ENCODE peak calls at places on chromosomes 16 and 17, in eight cellular contexts. One of them, this sample, is unnamed.

GRCh38 chr17:47882247-47882646 is 13.8 kb upstream of the SP2 start:
- DNase-seq in NCI-H2081 treated with DMSO at 0.1 percent for 48 hours: no peak
- DNase-seq in WTC11: no peak
- DNase-seq in effector memory CD8-positive, alpha-beta T cell: no peak
- DNase-seq in iris pigment epithelial cell: peak
- DNase-seq in stimulated activated effector memory CD8-positive, alpha-beta T cell treated with anti-CD3 and anti-CD28 coated beads, Interleukin-12 subunit alpha, Interleukin-12 subunit beta, amount 100 ng/mL, for 72 hours: no peak
- DNase-seq in stimulated activated CD4-positive, alpha-beta T cell treated with anti-CD3 and anti-CD28 coated beads, Interleukin-1b, Interleukin-23, amount 100 ng/mL, for 1 hour: no peak
- DNase-seq in GDM1: no peak
- DNase-seq in this sample: no peak

GRCh38 chr16:20839504-20839903 is 33.2 kb downstream of the REXO5 start:
- DNase-seq in effector memory CD8-positive, alpha-beta T cell: no peak
- DNase-seq in iris pigment epithelial cell: no peak
- DNase-seq in stimulated activated CD4-positive, alpha-beta T cell treated with anti-CD3 and anti-CD28 coated beads, Interleukin-1b, Interleukin-23, amount 100 ng/mL, for 1 hour: no peak
- DNase-seq in WTC11: no peak
- DNase-seq in GDM1: no peak
- DNase-seq in NCI-H2081 treated with DMSO at 0.1 percent for 48 hours: no peak
- DNase-seq in stimulated activated effector memory CD8-positive, alpha-beta T cell treated with anti-CD3 and anti-CD28 coated beads, Interleukin-12 subunit alpha, Interleukin-12 subunit beta, amount 100 ng/mL, for 72 hours: no peak
- DNase-seq in this sample: no peak

GRCh38 chr17:73172252-73172651 is 7.4 kb downstream of the SSTR2 start:
- DNase-seq in effector memory CD8-positive, alpha-beta T cell: no peak
- DNase-seq in stimulated activated effector memory CD8-positive, alpha-beta T cell treated with anti-CD3 and anti-CD28 coated beads, Interleukin-12 subunit alpha, Interleukin-12 subunit beta, amount 100 ng/mL, for 72 hours: no peak
- DNase-seq in GDM1: no peak
- DNase-seq in iris pigment epithelial cell: no peak
- DNase-seq in stimulated activated CD4-positive, alpha-beta T cell treated with anti-CD3 and anti-CD28 coated beads, Interleukin-1b, Interleukin-23, amount 100 ng/mL, for 1 hour: no peak
- DNase-seq in NCI-H2081 treated with DMSO at 0.1 percent for 48 hours: no peak
- DNase-seq in WTC11: no peak
- DNase-seq in this sample: no peak

GRCh38 chr16:67959520-67959919 is 8.9 kb downstream of the SLC12A4 start:
- DNase-seq in GDM1: no peak
- DNase-seq in NCI-H2081 treated with DMSO at 0.1 percent for 48 hours: no peak
- DNase-seq in stimulated activated CD4-positive, alpha-beta T cell treated with anti-CD3 and anti-CD28 coated beads, Interleukin-1b, Interleukin-23, amount 100 ng/mL, for 1 hour: no peak
- DNase-seq in iris pigment epithelial cell: peak
- DNase-seq in effector memory CD8-positive, alpha-beta T cell: no peak
- DNase-seq in WTC11: no peak
- DNase-seq in stimulated activated effector memory CD8-positive, alpha-beta T cell treated with anti-CD3 and anti-CD28 coated beads, Interleukin-12 subunit alpha, Interleukin-12 subunit beta, amount 100 ng/mL, for 72 hours: no peak
- DNase-seq in this sample: peak

GRCh38 chr17:42797067-42798007 is 1.2 kb downstream of the COA3 start:
- DNase-seq in GDM1: no peak
- DNase-seq in stimulated activated CD4-positive, alpha-beta T cell treated with anti-CD3 and anti-CD28 coated beads, Interleukin-1b, Interleukin-23, amount 100 ng/mL, for 1 hour: no peak
- DNase-seq in stimulated activated effector memory CD8-positive, alpha-beta T cell treated with anti-CD3 and anti-CD28 coated beads, Interleukin-12 subunit alpha, Interleukin-12 subunit beta, amount 100 ng/mL, for 72 hours: no peak
- DNase-seq in effector memory CD8-positive, alpha-beta T cell: no peak
- DNase-seq in NCI-H2081 treated with DMSO at 0.1 percent for 48 hours: no peak
- DNase-seq in WTC11: no peak
- DNase-seq in iris pigment epithelial cell: no peak
- DNase-seq in this sample: no peak

GRCh38 chr16:85164838-85165516 is 52.7 kb upstream of the CIBAR2 start:
- DNase-seq in effector memory CD8-positive, alpha-beta T cell: no peak
- DNase-seq in GDM1: no peak
- DNase-seq in stimulated activated CD4-positive, alpha-beta T cell treated with anti-CD3 and anti-CD28 coated beads, Interleukin-1b, Interleukin-23, amount 100 ng/mL, for 1 hour: no peak
- DNase-seq in NCI-H2081 treated with DMSO at 0.1 percent for 48 hours: no peak
- DNase-seq in WTC11: no peak
- DNase-seq in stimulated activated effector memory CD8-positive, alpha-beta T cell treated with anti-CD3 and anti-CD28 coated beads, Interleukin-12 subunit alpha, Interleukin-12 subunit beta, amount 100 ng/mL, for 72 hours: no peak
- DNase-seq in iris pigment epithelial cell: no peak
- DNase-seq in this sample: peak

GRCh38 chr16:4249546-4249945 is 7.7 kb upstream of the SRL start:
- DNase-seq in WTC11: no peak
- DNase-seq in iris pigment epithelial cell: no peak
- DNase-seq in NCI-H2081 treated with DMSO at 0.1 percent for 48 hours: no peak
- DNase-seq in stimulated activated CD4-positive, alpha-beta T cell treated with anti-CD3 and anti-CD28 coated beads, Interleukin-1b, Interleukin-23, amount 100 ng/mL, for 1 hour: no peak
- DNase-seq in stimulated activated effector memory CD8-positive, alpha-beta T cell treated with anti-CD3 and anti-CD28 coated beads, Interleukin-12 subunit alpha, Interleukin-12 subunit beta, amount 100 ng/mL, for 72 hours: no peak
- DNase-seq in GDM1: no peak
- DNase-seq in effector memory CD8-positive, alpha-beta T cell: no peak
- DNase-seq in this sample: no peak

GRCh38 chr16:57145964-57146647 is 39.7 kb downstream of the PSME3IP1 start:
- DNase-seq in stimulated activated CD4-positive, alpha-beta T cell treated with anti-CD3 and anti-CD28 coated beads, Interleukin-1b, Interleukin-23, amount 100 ng/mL, for 1 hour: no peak
- DNase-seq in WTC11: no peak
- DNase-seq in stimulated activated effector memory CD8-positive, alpha-beta T cell treated with anti-CD3 and anti-CD28 coated beads, Interleukin-12 subunit alpha, Interleukin-12 subunit beta, amount 100 ng/mL, for 72 hours: no peak
- DNase-seq in GDM1: no peak
- DNase-seq in iris pigment epithelial cell: no peak
- DNase-seq in NCI-H2081 treated with DMSO at 0.1 percent for 48 hours: no peak
- DNase-seq in effector memory CD8-positive, alpha-beta T cell: no peak
- DNase-seq in this sample: no peak

GRCh38 chr17:34892864-34893263 is 68.4 kb downstream of the CCT6B start:
- DNase-seq in GDM1: no peak
- DNase-seq in effector memory CD8-positive, alpha-beta T cell: no peak
- DNase-seq in iris pigment epithelial cell: peak
- DNase-seq in NCI-H2081 treated with DMSO at 0.1 percent for 48 hours: no peak
- DNase-seq in WTC11: peak
- DNase-seq in stimulated activated effector memory CD8-positive, alpha-beta T cell treated with anti-CD3 and anti-CD28 coated beads, Interleukin-12 subunit alpha, Interleukin-12 subunit beta, amount 100 ng/mL, for 72 hours: no peak
- DNase-seq in stimulated activated CD4-positive, alpha-beta T cell treated with anti-CD3 and anti-CD28 coated beads, Interleukin-1b, Interleukin-23, amount 100 ng/mL, for 1 hour: no peak
- DNase-seq in this sample: no peak

GRCh38 chr16:58661199-58661830 is 23.3 kb downstream of the SLC38A7 start:
- DNase-seq in GDM1: no peak
- DNase-seq in NCI-H2081 treated with DMSO at 0.1 percent for 48 hours: no peak
- DNase-seq in iris pigment epithelial cell: peak
- DNase-seq in effector memory CD8-positive, alpha-beta T cell: no peak
- DNase-seq in stimulated activated effector memory CD8-positive, alpha-beta T cell treated with anti-CD3 and anti-CD28 coated beads, Interleukin-12 subunit alpha, Interleukin-12 subunit beta, amount 100 ng/mL, for 72 hours: no peak
- DNase-seq in stimulated activated CD4-positive, alpha-beta T cell treated with anti-CD3 and anti-CD28 coated beads, Interleukin-1b, Interleukin-23, amount 100 ng/mL, for 1 hour: no peak
- DNase-seq in WTC11: peak
- DNase-seq in this sample: peak

GRCh38 chr16:9941245-9941644 is 241.0 kb downstream of the GRIN2A start:
- DNase-seq in effector memory CD8-positive, alpha-beta T cell: no peak
- DNase-seq in NCI-H2081 treated with DMSO at 0.1 percent for 48 hours: no peak
- DNase-seq in GDM1: no peak
- DNase-seq in stimulated activated effector memory CD8-positive, alpha-beta T cell treated with anti-CD3 and anti-CD28 coated beads, Interleukin-12 subunit alpha, Interleukin-12 subunit beta, amount 100 ng/mL, for 72 hours: no peak
- DNase-seq in iris pigment epithelial cell: no peak
- DNase-seq in stimulated activated CD4-positive, alpha-beta T cell treated with anti-CD3 and anti-CD28 coated beads, Interleukin-1b, Interleukin-23, amount 100 ng/mL, for 1 hour: no peak
- DNase-seq in WTC11: no peak
- DNase-seq in this sample: no peak

GRCh38 chr17:81037026-81037782 is 2.3 kb downstream of the BAIAP2 start:
- DNase-seq in stimulated activated CD4-positive, alpha-beta T cell treated with anti-CD3 and anti-CD28 coated beads, Interleukin-1b, Interleukin-23, amount 100 ng/mL, for 1 hour: no peak
- DNase-seq in stimulated activated effector memory CD8-positive, alpha-beta T cell treated with anti-CD3 and anti-CD28 coated beads, Interleukin-12 subunit alpha, Interleukin-12 subunit beta, amount 100 ng/mL, for 72 hours: no peak
- DNase-seq in NCI-H2081 treated with DMSO at 0.1 percent for 48 hours: no peak
- DNase-seq in WTC11: no peak
- DNase-seq in GDM1: no peak
- DNase-seq in iris pigment epithelial cell: no peak
- DNase-seq in effector memory CD8-positive, alpha-beta T cell: no peak
- DNase-seq in this sample: no peak

GRCh38 chr16:11967195-11967911 is 2.3 kb downstream of the TNFRSF17 start:
- DNase-seq in NCI-H2081 treated with DMSO at 0.1 percent for 48 hours: no peak
- DNase-seq in iris pigment epithelial cell: no peak
- DNase-seq in effector memory CD8-positive, alpha-beta T cell: no peak
- DNase-seq in WTC11: no peak
- DNase-seq in stimulated activated CD4-positive, alpha-beta T cell treated with anti-CD3 and anti-CD28 coated beads, Interleukin-1b, Interleukin-23, amount 100 ng/mL, for 1 hour: no peak
- DNase-seq in stimulated activated effector memory CD8-positive, alpha-beta T cell treated with anti-CD3 and anti-CD28 coated beads, Interleukin-12 subunit alpha, Interleukin-12 subunit beta, amount 100 ng/mL, for 72 hours: no peak
- DNase-seq in GDM1: no peak
- DNase-seq in this sample: no peak

GRCh38 chr16:67928561-67929364 is 2.9 kb downstream of the CTRL start:
- DNase-seq in GDM1: peak
- DNase-seq in stimulated activated effector memory CD8-positive, alpha-beta T cell treated with anti-CD3 and anti-CD28 coated beads, Interleukin-12 subunit alpha, Interleukin-12 subunit beta, amount 100 ng/mL, for 72 hours: peak
- DNase-seq in NCI-H2081 treated with DMSO at 0.1 percent for 48 hours: no peak
- DNase-seq in WTC11: peak
- DNase-seq in iris pigment epithelial cell: peak
- DNase-seq in stimulated activated CD4-positive, alpha-beta T cell treated with anti-CD3 and anti-CD28 coated beads, Interleukin-1b, Interleukin-23, amount 100 ng/mL, for 1 hour: peak
- DNase-seq in effector memory CD8-positive, alpha-beta T cell: peak
- DNase-seq in this sample: peak

GRCh38 chr17:2485543-2485942 is 26.1 kb downstream of the METTL16 start:
- DNase-seq in effector memory CD8-positive, alpha-beta T cell: no peak
- DNase-seq in stimulated activated effector memory CD8-positive, alpha-beta T cell treated with anti-CD3 and anti-CD28 coated beads, Interleukin-12 subunit alpha, Interleukin-12 subunit beta, amount 100 ng/mL, for 72 hours: no peak
- DNase-seq in WTC11: no peak
- DNase-seq in GDM1: no peak
- DNase-seq in iris pigment epithelial cell: peak
- DNase-seq in stimulated activated CD4-positive, alpha-beta T cell treated with anti-CD3 and anti-CD28 coated beads, Interleukin-1b, Interleukin-23, amount 100 ng/mL, for 1 hour: no peak
- DNase-seq in NCI-H2081 treated with DMSO at 0.1 percent for 48 hours: no peak
- DNase-seq in this sample: no peak

GRCh38 chr16:66489818-66490217 is 60.1 kb downstream of the TK2 start:
- DNase-seq in NCI-H2081 treated with DMSO at 0.1 percent for 48 hours: no peak
- DNase-seq in iris pigment epithelial cell: no peak
- DNase-seq in stimulated activated CD4-positive, alpha-beta T cell treated with anti-CD3 and anti-CD28 coated beads, Interleukin-1b, Interleukin-23, amount 100 ng/mL, for 1 hour: no peak
- DNase-seq in GDM1: no peak
- DNase-seq in effector memory CD8-positive, alpha-beta T cell: no peak
- DNase-seq in stimulated activated effector memory CD8-positive, alpha-beta T cell treated with anti-CD3 and anti-CD28 coated beads, Interleukin-12 subunit alpha, Interleukin-12 subunit beta, amount 100 ng/mL, for 72 hours: no peak
- DNase-seq in WTC11: no peak
- DNase-seq in this sample: no peak

GRCh38 chr17:68381076-68381900 is 76.0 kb downstream of the WIPI1 start:
- DNase-seq in effector memory CD8-positive, alpha-beta T cell: no peak
- DNase-seq in iris pigment epithelial cell: peak
- DNase-seq in stimulated activated effector memory CD8-positive, alpha-beta T cell treated with anti-CD3 and anti-CD28 coated beads, Interleukin-12 subunit alpha, Interleukin-12 subunit beta, amount 100 ng/mL, for 72 hours: no peak
- DNase-seq in NCI-H2081 treated with DMSO at 0.1 percent for 48 hours: no peak
- DNase-seq in WTC11: no peak
- DNase-seq in GDM1: no peak
- DNase-seq in stimulated activated CD4-positive, alpha-beta T cell treated with anti-CD3 and anti-CD28 coated beads, Interleukin-1b, Interleukin-23, amount 100 ng/mL, for 1 hour: no peak
- DNase-seq in this sample: no peak

GRCh38 chr16:30503403-30504296 is 22.7 kb downstream of the ZNF768 start:
- DNase-seq in stimulated activated CD4-positive, alpha-beta T cell treated with anti-CD3 and anti-CD28 coated beads, Interleukin-1b, Interleukin-23, amount 100 ng/mL, for 1 hour: no peak
- DNase-seq in GDM1: no peak
- DNase-seq in WTC11: no peak
- DNase-seq in NCI-H2081 treated with DMSO at 0.1 percent for 48 hours: no peak
- DNase-seq in stimulated activated effector memory CD8-positive, alpha-beta T cell treated with anti-CD3 and anti-CD28 coated beads, Interleukin-12 subunit alpha, Interleukin-12 subunit beta, amount 100 ng/mL, for 72 hours: no peak
- DNase-seq in iris pigment epithelial cell: no peak
- DNase-seq in effector memory CD8-positive, alpha-beta T cell: no peak
- DNase-seq in this sample: no peak

GRCh38 chr16:35174006-35174405 is 1714.6 kb downstream of the TP53TG3F start:
- DNase-seq in stimulated activated CD4-positive, alpha-beta T cell treated with anti-CD3 and anti-CD28 coated beads, Interleukin-1b, Interleukin-23, amount 100 ng/mL, for 1 hour: no peak
- DNase-seq in WTC11: no peak
- DNase-seq in effector memory CD8-positive, alpha-beta T cell: no peak
- DNase-seq in iris pigment epithelial cell: no peak
- DNase-seq in NCI-H2081 treated with DMSO at 0.1 percent for 48 hours: no peak
- DNase-seq in GDM1: no peak
- DNase-seq in stimulated activated effector memory CD8-positive, alpha-beta T cell treated with anti-CD3 and anti-CD28 coated beads, Interleukin-12 subunit alpha, Interleukin-12 subunit beta, amount 100 ng/mL, for 72 hours: no peak
- DNase-seq in this sample: no peak

This sample was measured in tibial nerve.